ENCODE peak calls at places on chromosomes 5 and 9, in nine cellular contexts. B is ovary; J is CD8-positive, alpha-beta T cell; V is fibroblast of mammary gland; W is cardiac muscle cell; C is fibroblast of pulmonary artery; P is NT2/D1; R is heart left ventricle; T is transverse colon. D is an unnamed sample.

GRCh38 chr9:130845901-130846381 is 10.9 kb downstream of the ABL1 start:
- DNase-seq in B (no peak), J (no peak), V (peak), W (peak), C (peak), P (no peak), R (no peak), T (no peak), D (peak)

GRCh38 chr5:60507687-60508086 is 192.3 kb downstream of the DEPDC1B start:
- DNase-seq in B (no peak), J (no peak), V (peak), W (no peak), C (no peak), P (no peak), R (no peak), T (no peak), D (peak)

GRCh38 chr5:141567513-141568117 is 51.2 kb downstream of the DIAPH1 start:
- DNase-seq in B (no peak), J (no peak), V (peak), W (peak), C (peak), P (no peak), R (no peak), T (no peak), D (peak)

GRCh38 chr5:157371655-157372471 is 88.2 kb upstream of the NIPAL4 start:
- DNase-seq in B (no peak), J (no peak), V (no peak), W (no peak), C (no peak), P (no peak), R (no peak), T (no peak), D (peak)

GRCh38 chr5:73233053-73233460 is 60.1 kb downstream of the TMEM174 start:
- DNase-seq in B (no peak), J (no peak), V (no peak), W (no peak), C (no peak), P (no peak), R (no peak), T (no peak), D (no peak)

GRCh38 chr5:144191998-144192397 is 21.3 kb downstream of the KCTD16 start:
- DNase-seq in B (no peak), J (peak), V (peak), W (peak), C (peak), P (no peak), R (no peak), T (no peak), D (peak)

GRCh38 chr5:170006016-170006415 is 25.7 kb upstream of the INSYN2B start:
- DNase-seq in B (no peak), J (no peak), V (no peak), W (no peak), C (no peak), P (no peak), R (no peak), T (no peak), D (no peak)

GRCh38 chr5:139481580-139482049 is 943 bp downstream of the STING1 start:
- DNase-seq in B (no peak), J (no peak), V (peak), W (no peak), C (peak), P (no peak), R (peak), T (peak), D (peak)

GRCh38 chr5:76548525-76549229 is 74.5 kb downstream of the F2RL2 start:
- DNase-seq in B (no peak), J (no peak), V (no peak), W (no peak), C (no peak), P (no peak), R (no peak), T (peak), D (no peak)

GRCh38 chr9:131264231-131264630 is 12.1 kb downstream of the FAM78A start:
- DNase-seq in B (no peak), J (no peak), V (no peak), W (no peak), C (no peak), P (no peak), R (peak), T (no peak), D (no peak)

GRCh38 chr5:150317048-150318003 is 14.6 kb upstream of the ARSI start:
- DNase-seq in B (peak), J (no peak), V (peak), W (no peak), C (peak), P (no peak), R (no peak), T (no peak), D (peak)
- H3K4me3 ChIP-seq in B (no peak), J (no peak), V (no peak), W (no peak), C (no peak), P (no peak), R (no peak), T (no peak), D (no peak)

GRCh38 chr5:106675674-106676073 is 995.1 kb downstream of the EFNA5 start:
- DNase-seq in B (no peak), J (no peak), V (no peak), W (peak), C (no peak), P (no peak), R (no peak), T (no peak), D (peak)

GRCh38 chr5:106677057-106677456 is 993.7 kb downstream of the EFNA5 start:
- DNase-seq in B (no peak), J (no peak), V (no peak), W (no peak), C (no peak), P (no peak), R (no peak), T (no peak), D (no peak)

GRCh38 chr5:106680330-106680729 is 990.4 kb downstream of the EFNA5 start:
- DNase-seq in B (no peak), J (no peak), V (no peak), W (no peak), C (no peak), P (no peak), R (no peak), T (no peak), D (peak)
- H3K4me3 ChIP-seq in B (no peak), J (no peak), V (no peak), W (no peak), C (peak), P (no peak), R (no peak), T (no peak), D (peak)

GRCh38 chr9:137068539-137069507 is 1.5 kb downstream of the SAPCD2 start:
- DNase-seq in B (no peak), J (no peak), V (no peak), W (no peak), C (no peak), P (no peak), R (peak), T (peak), D (no peak)

GRCh38 chr9:137070201-137070905 is at the start of gene SAPCD2:
- DNase-seq in B (peak), J (peak), V (peak), W (peak), C (peak), P (peak), R (peak), T (peak), D (peak)

GRCh38 chr9:137070906-137071275 is 534 bp upstream of the SAPCD2 start:
- DNase-seq in B (no peak), J (no peak), V (no peak), W (no peak), C (no peak), P (no peak), R (peak), T (no peak), D (no peak)

GRCh38 chr9:137069508-137070071 is 767 bp downstream of the SAPCD2 start:
- DNase-seq in B (no peak), J (no peak), V (no peak), W (peak), C (no peak), P (no peak), R (peak), T (peak), D (no peak)

DNA sequence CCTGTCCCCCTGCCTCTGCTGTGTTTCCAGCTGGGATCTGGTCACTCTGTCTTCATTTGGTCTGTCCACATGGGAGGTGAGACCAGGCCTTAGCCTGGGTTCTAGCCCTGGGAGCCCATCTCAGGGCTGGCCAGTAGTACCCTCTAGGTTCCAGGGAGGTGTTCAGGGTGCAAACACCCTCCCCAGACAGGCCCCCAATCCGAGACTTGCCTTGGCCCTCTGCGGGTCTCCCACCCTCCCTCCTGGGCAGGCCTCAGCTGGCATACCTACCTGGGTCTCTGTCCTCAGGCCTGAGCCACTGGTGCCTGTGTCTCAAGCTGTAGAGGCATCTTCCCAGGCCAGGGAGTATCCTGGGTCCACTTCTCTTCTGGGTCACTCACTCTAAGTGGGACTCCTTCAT is 925 bp upstream of the SAPCD2 start:
- DNase-seq in B (no peak), J (no peak), V (no peak), W (no peak), C (no peak), P (no peak), R (no peak), T (peak), D (no peak)
- H3K4me3 ChIP-seq in B (no peak), J (no peak), V (no peak), W (no peak), C (no peak), P (peak), R (no peak), T (no peak), D (no peak)

DNA sequence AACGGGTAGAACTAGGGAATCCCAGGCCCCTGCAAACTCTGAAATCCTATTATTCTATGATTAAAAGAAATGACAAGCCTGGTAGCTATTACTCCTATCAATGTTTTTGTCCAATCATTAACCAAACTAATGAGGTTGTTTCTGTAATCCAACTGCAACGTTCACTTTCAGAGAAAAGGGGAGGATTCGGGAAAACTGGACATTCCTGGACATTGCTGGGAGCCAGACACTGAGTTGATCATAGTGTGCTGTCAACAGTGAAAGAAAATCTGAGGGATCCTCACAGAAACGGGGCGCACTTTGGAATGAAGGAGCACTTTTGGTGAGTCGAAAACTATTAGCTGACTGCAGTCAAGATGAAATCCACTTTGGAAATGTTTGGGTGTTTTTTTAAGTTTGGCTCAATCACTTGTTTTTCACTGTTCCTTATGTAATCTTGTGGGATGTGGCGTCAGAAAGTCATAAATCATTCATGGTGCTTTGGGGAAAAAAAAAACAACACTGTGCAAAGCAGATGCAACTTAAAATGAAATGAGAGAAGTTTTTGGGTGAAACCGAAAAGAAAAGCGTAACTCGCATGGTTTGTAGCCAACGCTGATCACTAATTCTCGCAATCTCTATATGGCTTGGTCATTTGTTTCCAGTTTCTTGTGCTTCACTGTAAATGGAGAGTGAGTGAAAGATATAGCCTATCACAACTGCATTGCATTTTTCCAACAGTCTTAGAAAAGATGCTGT is 51.2 kb upstream of the ADRA1B start:
- DNase-seq in B (peak), J (no peak), V (peak), W (no peak), C (peak), P (no peak), R (no peak), T (no peak), D (no peak)
- H3K4me3 ChIP-seq in B (peak), J (no peak), V (peak), W (no peak), C (peak), P (no peak), R (no peak), T (no peak), D (no peak)

GRCh38 chr5:176818391-176819098 is 8.2 kb downstream of the UNC5A start:
- DNase-seq in B (no peak), J (peak), V (no peak), W (no peak), C (no peak), P (no peak), R (no peak), T (no peak), D (no peak)
- H3K4me3 ChIP-seq in B (no peak), J (no peak), V (no peak), W (no peak), C (no peak), P (peak), R (no peak), T (no peak), D (no peak)

GRCh38 chr9:22120595-22120994 is 111.5 kb upstream of the CDKN2B start:
- DNase-seq in B (no peak), J (no peak), V (no peak), W (no peak), C (no peak), P (no peak), R (no peak), T (no peak), D (no peak)

GRCh38 chr9:22117511-22118388 is 108.6 kb upstream of the CDKN2B start:
- DNase-seq in B (peak), J (no peak), V (peak), W (no peak), C (peak), P (no peak), R (no peak), T (peak), D (peak)

GRCh38 chr9:22119537-22120167 is 110.5 kb upstream of the CDKN2B start:
- DNase-seq in B (no peak), J (no peak), V (peak), W (peak), C (peak), P (no peak), R (no peak), T (no peak), D (peak)

GRCh38 chr9:22116751-22117150 is 107.6 kb upstream of the CDKN2B start:
- DNase-seq in B (no peak), J (no peak), V (no peak), W (no peak), C (no peak), P (no peak), R (no peak), T (no peak), D (no peak)

GRCh38 chr9:22118810-22119479 is 109.8 kb upstream of the CDKN2B start:
- DNase-seq in B (no peak), J (no peak), V (no peak), W (no peak), C (no peak), P (no peak), R (no peak), T (no peak), D (no peak)
- H3K4me3 ChIP-seq in B (no peak), J (no peak), V (no peak), W (no peak), C (no peak), P (no peak), R (no peak), T (no peak), D (no peak)

DNA sequence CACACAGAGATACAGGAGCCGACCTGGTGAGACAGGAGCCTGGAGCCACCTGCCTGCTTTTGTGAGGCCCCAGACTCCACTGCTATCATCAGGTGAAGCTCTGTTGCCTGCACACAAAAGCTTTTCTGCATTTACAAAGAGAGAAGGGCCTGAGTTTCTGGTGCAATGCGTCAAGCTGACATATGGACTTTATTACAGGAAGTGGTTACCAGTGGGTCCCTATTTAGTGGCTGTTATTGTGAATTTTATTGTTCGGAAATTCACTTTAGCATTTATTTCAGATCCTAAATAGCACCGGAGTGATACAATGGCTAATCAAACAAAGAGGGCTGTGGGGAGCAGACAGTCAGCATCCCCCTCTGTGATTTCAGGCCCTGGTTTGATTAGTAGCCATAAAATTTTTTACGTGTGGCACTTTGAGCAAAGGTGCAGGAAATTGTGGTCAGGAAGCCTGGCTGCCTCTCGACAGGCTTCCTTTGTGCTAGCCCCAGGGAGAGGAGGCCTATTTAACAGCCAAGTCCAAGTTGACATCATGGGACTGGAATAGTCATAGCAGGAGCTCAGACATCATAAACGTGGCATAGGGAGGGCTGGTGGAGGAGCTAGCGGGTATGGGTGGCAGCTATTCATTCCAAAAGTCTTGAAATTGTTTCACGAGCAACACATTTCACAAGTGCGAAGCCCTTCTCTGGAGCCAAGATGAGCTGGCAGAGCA is 8.4 kb downstream of the TGFBI start:
- DNase-seq in B (no peak), J (no peak), V (no peak), W (no peak), C (peak), P (no peak), R (no peak), T (peak), D (peak)
- H3K4me3 ChIP-seq in B (no peak), J (no peak), V (no peak), W (no peak), C (no peak), P (no peak), R (no peak), T (no peak), D (no peak)

DNA sequence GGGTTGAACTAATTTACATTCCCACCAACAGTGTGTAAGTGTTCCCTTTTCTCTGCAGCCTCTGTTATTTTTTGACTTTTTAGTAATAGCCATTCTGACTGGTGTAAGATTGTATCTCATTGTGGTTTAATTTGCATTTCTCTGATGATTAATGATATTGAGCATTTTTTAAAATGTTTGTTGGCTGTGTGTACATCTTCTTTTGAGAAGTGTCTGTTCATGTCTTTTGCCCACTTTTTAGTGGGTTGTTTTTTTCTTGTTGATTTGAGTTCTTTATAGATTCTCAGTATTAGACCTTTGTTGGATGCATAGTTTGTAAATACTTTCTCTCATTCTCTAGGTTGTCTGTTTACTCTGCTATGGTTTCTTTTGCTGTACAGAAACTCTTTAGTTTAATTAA is 101.6 kb downstream of the NIPBL start:
- DNase-seq in B (no peak), J (no peak), V (no peak), W (no peak), C (no peak), P (no peak), R (no peak), T (no peak), D (no peak)
- H3K4me3 ChIP-seq in B (no peak), J (no peak), V (no peak), W (no peak), C (no peak), P (no peak), R (no peak), T (no peak), D (no peak)

GRCh38 chr9:70043285-70043684 is 363 bp upstream of the MAMDC2 start:
- DNase-seq in B (no peak), J (no peak), V (no peak), W (peak), C (no peak), P (peak), R (no peak), T (no peak), D (no peak)
- H3K4me3 ChIP-seq in B (peak), J (no peak), V (peak), W (peak), C (peak), P (peak), R (no peak), T (peak), D (peak)

GRCh38 chr5:129460121-129460950 is at the start of gene ADAMTS19:
- DNase-seq in B (peak), J (no peak), V (peak), W (peak), C (peak), P (peak), R (no peak), T (peak), D (peak)

GRCh38 chr5:129460951-129461815 is 1.1 kb downstream of the ADAMTS19 start:
- DNase-seq in B (peak), J (no peak), V (no peak), W (peak), C (peak), P (peak), R (peak), T (peak), D (peak)

GRCh38 chr5:129461816-129462396 is 1.8 kb downstream of the ADAMTS19 start:
- DNase-seq in B (no peak), J (no peak), V (no peak), W (no peak), C (no peak), P (no peak), R (no peak), T (no peak), D (no peak)

GRCh38 chr5:129459485-129460120 is 495 bp upstream of the ADAMTS19 start:
- DNase-seq in B (peak), J (no peak), V (peak), W (peak), C (peak), P (peak), R (peak), T (peak), D (peak)
- H3K4me3 ChIP-seq in B (peak), J (no peak), V (peak), W (peak), C (peak), P (peak), R (peak), T (no peak), D (peak)